ENCODE peak calls at places on chromosomes 5 and 9, in ten cellular contexts. One of them, this sample, is unnamed.

GRCh38 chr5:1293997-1294838 is 650 bp downstream of the TERT start:
- DNase-seq in CD4-positive, alpha-beta memory T cell: no peak
- DNase-seq in KG1: no peak
- DNase-seq in NCI-H446 treated with DMSO at 0.1 percent for 48 hours: no peak
- DNase-seq in T-helper 2 cell: no peak
- DNase-seq in GOT3: no peak
- DNase-seq in GM23338: peak
- DNase-seq in left colon: peak
- DNase-seq in body of pancreas: no peak
- DNase-seq in T-helper 17 cell: no peak
- DNase-seq in this sample: no peak

GRCh38 chr9:129570450-129571297 is 50.2 kb downstream of the C9orf50 start:
- DNase-seq in NCI-H446 treated with DMSO at 0.1 percent for 48 hours: no peak
- DNase-seq in GM23338: no peak
- DNase-seq in T-helper 17 cell: no peak
- DNase-seq in CD4-positive, alpha-beta memory T cell: no peak
- DNase-seq in KG1: no peak
- DNase-seq in body of pancreas: peak
- DNase-seq in left colon: peak
- DNase-seq in T-helper 2 cell: no peak
- DNase-seq in GOT3: no peak
- DNase-seq in this sample: peak

GRCh38 chr5:148569948-148570347 is 84.4 kb downstream of the HTR4 start:
- DNase-seq in KG1: no peak
- DNase-seq in NCI-H446 treated with DMSO at 0.1 percent for 48 hours: no peak
- DNase-seq in left colon: no peak
- DNase-seq in GOT3: no peak
- DNase-seq in body of pancreas: peak
- DNase-seq in T-helper 2 cell: no peak
- DNase-seq in CD4-positive, alpha-beta memory T cell: no peak
- DNase-seq in GM23338: no peak
- DNase-seq in T-helper 17 cell: no peak
- DNase-seq in this sample: no peak

GRCh38 chr9:137241490-137242328 is 622 bp downstream of the TUBB4B start:
- DNase-seq in left colon: peak
- DNase-seq in T-helper 17 cell: peak
- DNase-seq in NCI-H446 treated with DMSO at 0.1 percent for 48 hours: no peak
- DNase-seq in GOT3: no peak
- DNase-seq in CD4-positive, alpha-beta memory T cell: peak
- DNase-seq in KG1: no peak
- DNase-seq in T-helper 2 cell: peak
- DNase-seq in body of pancreas: peak
- DNase-seq in GM23338: no peak
- DNase-seq in this sample: peak

GRCh38 chr5:158100373-158100902 is 241.5 kb upstream of the CLINT1 start:
- DNase-seq in GOT3: no peak
- DNase-seq in T-helper 2 cell: no peak
- DNase-seq in body of pancreas: no peak
- DNase-seq in NCI-H446 treated with DMSO at 0.1 percent for 48 hours: no peak
- DNase-seq in GM23338: no peak
- DNase-seq in T-helper 17 cell: no peak
- DNase-seq in KG1: no peak
- DNase-seq in CD4-positive, alpha-beta memory T cell: no peak
- DNase-seq in left colon: no peak
- DNase-seq in this sample: no peak

GRCh38 chr9:135213566-135213965 is 126.1 kb downstream of the OLFM1 start:
- DNase-seq in GM23338: no peak
- DNase-seq in left colon: no peak
- DNase-seq in CD4-positive, alpha-beta memory T cell: no peak
- DNase-seq in NCI-H446 treated with DMSO at 0.1 percent for 48 hours: no peak
- DNase-seq in GOT3: no peak
- DNase-seq in body of pancreas: no peak
- DNase-seq in KG1: no peak
- DNase-seq in T-helper 2 cell: no peak
- DNase-seq in T-helper 17 cell: no peak
- DNase-seq in this sample: no peak

GRCh38 chr5:168891175-168891812 is 312.1 kb upstream of the PANK3 start:
- DNase-seq in T-helper 2 cell: no peak
- DNase-seq in GOT3: no peak
- DNase-seq in NCI-H446 treated with DMSO at 0.1 percent for 48 hours: no peak
- DNase-seq in KG1: no peak
- DNase-seq in GM23338: no peak
- DNase-seq in body of pancreas: no peak
- DNase-seq in left colon: no peak
- DNase-seq in CD4-positive, alpha-beta memory T cell: no peak
- DNase-seq in T-helper 17 cell: no peak
- DNase-seq in this sample: no peak

GRCh38 chr5:9063615-9064245 is 482.1 kb downstream of the SEMA5A start:
- DNase-seq in T-helper 17 cell: no peak
- DNase-seq in GOT3: no peak
- DNase-seq in body of pancreas: no peak
- DNase-seq in GM23338: no peak
- DNase-seq in T-helper 2 cell: no peak
- DNase-seq in CD4-positive, alpha-beta memory T cell: no peak
- DNase-seq in NCI-H446 treated with DMSO at 0.1 percent for 48 hours: no peak
- DNase-seq in KG1: no peak
- DNase-seq in left colon: no peak
- DNase-seq in this sample: no peak

GRCh38 chr5:96172436-96172835 is 210.8 kb upstream of the ELL2 start:
- DNase-seq in body of pancreas: no peak
- DNase-seq in GOT3: no peak
- DNase-seq in GM23338: no peak
- DNase-seq in KG1: no peak
- DNase-seq in T-helper 2 cell: no peak
- DNase-seq in T-helper 17 cell: no peak
- DNase-seq in left colon: no peak
- DNase-seq in CD4-positive, alpha-beta memory T cell: no peak
- DNase-seq in NCI-H446 treated with DMSO at 0.1 percent for 48 hours: no peak
- DNase-seq in this sample: no peak

GRCh38 chr9:12838546-12838945 is 63.7 kb downstream of the LURAP1L start:
- DNase-seq in T-helper 17 cell: no peak
- DNase-seq in T-helper 2 cell: no peak
- DNase-seq in GOT3: no peak
- DNase-seq in body of pancreas: no peak
- DNase-seq in left colon: no peak
- DNase-seq in GM23338: no peak
- DNase-seq in CD4-positive, alpha-beta memory T cell: no peak
- DNase-seq in NCI-H446 treated with DMSO at 0.1 percent for 48 hours: no peak
- DNase-seq in KG1: no peak
- DNase-seq in this sample: no peak

GRCh38 chr9:135379540-135380267 is 99.9 kb upstream of the PPP1R26 start:
- DNase-seq in T-helper 2 cell: no peak
- DNase-seq in T-helper 17 cell: no peak
- DNase-seq in KG1: no peak
- DNase-seq in GOT3: no peak
- DNase-seq in left colon: no peak
- DNase-seq in GM23338: no peak
- DNase-seq in NCI-H446 treated with DMSO at 0.1 percent for 48 hours: peak
- DNase-seq in body of pancreas: no peak
- DNase-seq in CD4-positive, alpha-beta memory T cell: no peak
- DNase-seq in this sample: no peak

GRCh38 chr5:121979691-121980090 is 17.9 kb downstream of the SRFBP1 start:
- DNase-seq in GOT3: no peak
- DNase-seq in body of pancreas: no peak
- DNase-seq in KG1: no peak
- DNase-seq in T-helper 2 cell: no peak
- DNase-seq in T-helper 17 cell: no peak
- DNase-seq in NCI-H446 treated with DMSO at 0.1 percent for 48 hours: no peak
- DNase-seq in left colon: no peak
- DNase-seq in GM23338: no peak
- DNase-seq in CD4-positive, alpha-beta memory T cell: no peak
- DNase-seq in this sample: no peak

GRCh38 chr5:120765189-120765588 is 301.1 kb downstream of the PRR16 start:
- DNase-seq in CD4-positive, alpha-beta memory T cell: no peak
- DNase-seq in GOT3: no peak
- DNase-seq in body of pancreas: no peak
- DNase-seq in GM23338: no peak
- DNase-seq in KG1: no peak
- DNase-seq in T-helper 17 cell: no peak
- DNase-seq in left colon: no peak
- DNase-seq in T-helper 2 cell: no peak
- DNase-seq in NCI-H446 treated with DMSO at 0.1 percent for 48 hours: no peak
- DNase-seq in this sample: no peak

GRCh38 chr5:76412511-76412910 is 9.4 kb downstream of the IQGAP2 start:
- DNase-seq in left colon: no peak
- DNase-seq in T-helper 17 cell: no peak
- DNase-seq in CD4-positive, alpha-beta memory T cell: no peak
- DNase-seq in body of pancreas: no peak
- DNase-seq in GM23338: no peak
- DNase-seq in KG1: no peak
- DNase-seq in GOT3: no peak
- DNase-seq in T-helper 2 cell: no peak
- DNase-seq in NCI-H446 treated with DMSO at 0.1 percent for 48 hours: no peak
- DNase-seq in this sample: no peak

GRCh38 chr5:72402381-72402890 is 82.3 kb downstream of the PTCD2 start:
- DNase-seq in T-helper 17 cell: no peak
- DNase-seq in left colon: no peak
- DNase-seq in NCI-H446 treated with DMSO at 0.1 percent for 48 hours: no peak
- DNase-seq in CD4-positive, alpha-beta memory T cell: no peak
- DNase-seq in body of pancreas: no peak
- DNase-seq in KG1: no peak
- DNase-seq in T-helper 2 cell: no peak
- DNase-seq in GOT3: no peak
- DNase-seq in GM23338: no peak
- DNase-seq in this sample: no peak

GRCh38 chr9:96186601-96187011 is 115.4 kb downstream of the HSD17B3 start:
- DNase-seq in body of pancreas: peak
- DNase-seq in CD4-positive, alpha-beta memory T cell: no peak
- DNase-seq in GM23338: peak
- DNase-seq in KG1: no peak
- DNase-seq in T-helper 17 cell: no peak
- DNase-seq in left colon: peak
- DNase-seq in GOT3: no peak
- DNase-seq in NCI-H446 treated with DMSO at 0.1 percent for 48 hours: no peak
- DNase-seq in T-helper 2 cell: no peak
- DNase-seq in this sample: no peak

GRCh38 chr5:1959911-1960581 is 77.3 kb upstream of the IRX4 start:
- DNase-seq in T-helper 2 cell: no peak
- DNase-seq in GM23338: no peak
- DNase-seq in left colon: no peak
- DNase-seq in body of pancreas: no peak
- DNase-seq in KG1: no peak
- DNase-seq in T-helper 17 cell: no peak
- DNase-seq in NCI-H446 treated with DMSO at 0.1 percent for 48 hours: no peak
- DNase-seq in CD4-positive, alpha-beta memory T cell: no peak
- DNase-seq in GOT3: no peak
- DNase-seq in this sample: no peak

GRCh38 chr5:177430146-177430951 is 3.9 kb downstream of the GRK6 start:
- DNase-seq in CD4-positive, alpha-beta memory T cell: no peak
- DNase-seq in left colon: no peak
- DNase-seq in GM23338: no peak
- DNase-seq in body of pancreas: no peak
- DNase-seq in KG1: no peak
- DNase-seq in T-helper 2 cell: no peak
- DNase-seq in GOT3: no peak
- DNase-seq in NCI-H446 treated with DMSO at 0.1 percent for 48 hours: no peak
- DNase-seq in T-helper 17 cell: no peak
- DNase-seq in this sample: no peak

GRCh38 chr5:108661590-108662219 is 86.0 kb upstream of the FER start:
- DNase-seq in T-helper 2 cell: no peak
- DNase-seq in T-helper 17 cell: no peak
- DNase-seq in body of pancreas: no peak
- DNase-seq in CD4-positive, alpha-beta memory T cell: no peak
- DNase-seq in left colon: no peak
- DNase-seq in GOT3: no peak
- DNase-seq in GM23338: no peak
- DNase-seq in KG1: no peak
- DNase-seq in NCI-H446 treated with DMSO at 0.1 percent for 48 hours: no peak
- DNase-seq in this sample: no peak

GRCh38 chr5:127959152-127959764 is 124.3 kb upstream of the SLC12A2 start:
- DNase-seq in left colon: peak
- DNase-seq in KG1: no peak
- DNase-seq in NCI-H446 treated with DMSO at 0.1 percent for 48 hours: peak
- DNase-seq in GM23338: no peak
- DNase-seq in T-helper 2 cell: no peak
- DNase-seq in body of pancreas: peak
- DNase-seq in GOT3: no peak
- DNase-seq in CD4-positive, alpha-beta memory T cell: no peak
- DNase-seq in T-helper 17 cell: no peak
- DNase-seq in this sample: peak

GRCh38 chr9:130689572-130689936 is 4.0 kb upstream of the EXOSC2 start:
- DNase-seq in GM23338: no peak
- DNase-seq in body of pancreas: no peak
- DNase-seq in KG1: no peak
- DNase-seq in GOT3: no peak
- DNase-seq in CD4-positive, alpha-beta memory T cell: no peak
- DNase-seq in left colon: no peak
- DNase-seq in T-helper 2 cell: no peak
- DNase-seq in NCI-H446 treated with DMSO at 0.1 percent for 48 hours: no peak
- DNase-seq in T-helper 17 cell: no peak
- DNase-seq in this sample: no peak

GRCh38 chr5:147051193-147051592 is 172.6 kb upstream of the PPP2R2B start:
- DNase-seq in GOT3: no peak
- DNase-seq in T-helper 2 cell: no peak
- DNase-seq in KG1: no peak
- DNase-seq in NCI-H446 treated with DMSO at 0.1 percent for 48 hours: no peak
- DNase-seq in left colon: no peak
- DNase-seq in T-helper 17 cell: no peak
- DNase-seq in body of pancreas: no peak
- DNase-seq in CD4-positive, alpha-beta memory T cell: no peak
- DNase-seq in GM23338: no peak
- DNase-seq in this sample: no peak

GRCh38 chr9:120435066-120435465 is 144.9 kb downstream of the CDK5RAP2 start:
- DNase-seq in CD4-positive, alpha-beta memory T cell: no peak
- DNase-seq in left colon: no peak
- DNase-seq in body of pancreas: no peak
- DNase-seq in T-helper 2 cell: no peak
- DNase-seq in T-helper 17 cell: no peak
- DNase-seq in GOT3: no peak
- DNase-seq in NCI-H446 treated with DMSO at 0.1 percent for 48 hours: no peak
- DNase-seq in GM23338: no peak
- DNase-seq in KG1: no peak
- DNase-seq in this sample: no peak

GRCh38 chr5:148543727-148544126 is 110.6 kb downstream of the HTR4 start:
- DNase-seq in left colon: no peak
- DNase-seq in NCI-H446 treated with DMSO at 0.1 percent for 48 hours: no peak
- DNase-seq in T-helper 17 cell: no peak
- DNase-seq in KG1: no peak
- DNase-seq in CD4-positive, alpha-beta memory T cell: no peak
- DNase-seq in GOT3: no peak
- DNase-seq in GM23338: peak
- DNase-seq in body of pancreas: no peak
- DNase-seq in T-helper 2 cell: no peak
- DNase-seq in this sample: no peak

GRCh38 chr9:6907772-6908381 is 150.1 kb downstream of the KDM4C start:
- DNase-seq in GM23338: peak
- DNase-seq in GOT3: no peak
- DNase-seq in KG1: peak
- DNase-seq in NCI-H446 treated with DMSO at 0.1 percent for 48 hours: peak
- DNase-seq in body of pancreas: peak
- DNase-seq in T-helper 2 cell: no peak
- DNase-seq in CD4-positive, alpha-beta memory T cell: no peak
- DNase-seq in left colon: no peak
- DNase-seq in T-helper 17 cell: no peak
- DNase-seq in this sample: no peak

GRCh38 chr5:59328801-59329296 is 564.7 kb downstream of the PDE4D start:
- DNase-seq in body of pancreas: no peak
- DNase-seq in left colon: no peak
- DNase-seq in GOT3: no peak
- DNase-seq in CD4-positive, alpha-beta memory T cell: no peak
- DNase-seq in GM23338: peak
- DNase-seq in NCI-H446 treated with DMSO at 0.1 percent for 48 hours: peak
- DNase-seq in T-helper 2 cell: no peak
- DNase-seq in T-helper 17 cell: no peak
- DNase-seq in KG1: no peak
- DNase-seq in this sample: no peak

GRCh38 chr5:83029912-83030311 is 47.3 kb downstream of the TMEM167A start:
- DNase-seq in T-helper 2 cell: no peak
- DNase-seq in GOT3: no peak
- DNase-seq in CD4-positive, alpha-beta memory T cell: no peak
- DNase-seq in left colon: no peak
- DNase-seq in GM23338: no peak
- DNase-seq in NCI-H446 treated with DMSO at 0.1 percent for 48 hours: no peak
- DNase-seq in T-helper 17 cell: no peak
- DNase-seq in body of pancreas: no peak
- DNase-seq in KG1: no peak
- DNase-seq in this sample: no peak

GRCh38 chr9:136538599-136539426 is 7.0 kb downstream of the NOTCH1 start:
- DNase-seq in KG1: peak
- DNase-seq in left colon: peak
- DNase-seq in GM23338: no peak
- DNase-seq in T-helper 2 cell: no peak
- DNase-seq in GOT3: no peak
- DNase-seq in NCI-H446 treated with DMSO at 0.1 percent for 48 hours: no peak
- DNase-seq in CD4-positive, alpha-beta memory T cell: peak
- DNase-seq in T-helper 17 cell: peak
- DNase-seq in body of pancreas: no peak
- DNase-seq in this sample: no peak

This sample was measured in uterus.